ENCODE peak calls at places on chromosome 2, in five cellular contexts. J is psoas muscle, E is pancreas, M is BE2C, H is breast epithelium. V is an unnamed sample.
A peak's percentile ranks its signal among the peaks of the same experiment; 100 is the strongest.

GRCh38 chr2:29196792-29197788 is 81.9 kb downstream of the CLIP4 start:
- DNase-seq in J (peak; percentile 76), E (peak; percentile 56), M (peak; percentile 83), H (peak; percentile 69), V (peak; percentile 58)

GRCh38 chr2:104876606-104877005 is 22.7 kb downstream of the POU3F3 start:
- DNase-seq in E (no peak), J (no peak), M (no peak), H (no peak), V (no peak)

GRCh38 chr2:181887056-181887455 is 4.5 kb upstream of the ITPRID2 start:
- DNase-seq in M (no peak), J (no peak), H (no peak), E (no peak), V (no peak)

GRCh38 chr2:133953524-133953923 is 300.3 kb upstream of the MGAT5 start:
- DNase-seq in M (no peak), J (no peak), H (no peak), E (no peak), V (no peak)

GRCh38 chr2:192195548-192196418 is 1.1 kb upstream of the TMEFF2 start:
- DNase-seq in M (peak; percentile 24), H (no peak), J (peak; percentile 44), E (no peak), V (peak; percentile 11)

GRCh38 chr2:149744845-149745244 is 157.3 kb upstream of the MMADHC start:
- DNase-seq in H (no peak), E (no peak), J (no peak), M (no peak), V (no peak)

GRCh38 chr2:66443183-66443976 is 8.5 kb downstream of the MEIS1 start:
- DNase-seq in E (peak; percentile 46), M (no peak), J (no peak), H (no peak), V (no peak)

GRCh38 chr2:31335921-31336570 is 78.5 kb downstream of the XDH start:
- DNase-seq in H (no peak), M (no peak), E (no peak), J (no peak), V (no peak)

GRCh38 chr2:32946314-32947075 is at the start of gene LTBP1:
- DNase-seq in E (peak; percentile 68), M (peak; percentile 76), J (peak; percentile 85), H (peak; percentile 59), V (peak; percentile 86)

GRCh38 chr2:128306081-128306930 is 12.4 kb downstream of the HS6ST1 start:
- DNase-seq in M (no peak), E (peak; percentile 57), J (peak; percentile 83), H (peak; percentile 88), V (peak; percentile 82)

GRCh38 chr2:53751728-53752127 is 15.9 kb upstream of the CHAC2 start:
- DNase-seq in J (no peak), E (no peak), H (no peak), M (no peak), V (no peak)

GRCh38 chr2:159075726-159076125 is 107.3 kb downstream of the TANC1 start:
- DNase-seq in M (no peak), H (no peak), J (no peak), E (no peak), V (no peak)

GRCh38 chr2:40507429-40507828 is 55.5 kb upstream of the SLC8A1 start:
- DNase-seq in M (no peak), E (no peak), J (no peak), H (no peak), V (no peak)

GRCh38 chr2:152454391-152454790 is 119.4 kb downstream of the FMNL2 start:
- DNase-seq in J (no peak), E (no peak), H (no peak), M (no peak), V (no peak)

GRCh38 chr2:69566669-69567068 is 76.9 kb downstream of the AAK1 start:
- DNase-seq in H (no peak), M (no peak), E (no peak), J (no peak), V (no peak)

GRCh38 chr2:60072609-60073008 is 480.8 kb downstream of the BCL11A start:
- DNase-seq in H (no peak), J (no peak), E (no peak), M (no peak), V (no peak)

GRCh38 chr2:37671013-37671815 is at the start of gene CDC42EP3:
- DNase-seq in H (peak; percentile 56), J (peak; percentile 83), M (peak; percentile 88), E (peak; percentile 73), V (peak; percentile 69)

GRCh38 chr2:219702796-219703545 is 75.5 kb downstream of the SLC4A3 start:
- DNase-seq in M (no peak), H (no peak), J (peak; percentile 55), E (no peak), V (no peak)

GRCh38 chr2:59881214-59881613 is 672.2 kb downstream of the BCL11A start:
- DNase-seq in M (no peak), H (no peak), J (no peak), E (no peak), V (no peak)

GRCh38 chr2:237702439-237703397 is 75.3 kb downstream of the LRRFIP1 start:
- DNase-seq in J (peak; percentile 67), H (no peak), M (peak; percentile 77), E (no peak), V (peak; percentile 68)

GRCh38 chr2:84646514-84646913 is 130.2 kb downstream of the DNAH6 start:
- DNase-seq in E (no peak), J (no peak), H (no peak), M (no peak), V (no peak)

DNA sequence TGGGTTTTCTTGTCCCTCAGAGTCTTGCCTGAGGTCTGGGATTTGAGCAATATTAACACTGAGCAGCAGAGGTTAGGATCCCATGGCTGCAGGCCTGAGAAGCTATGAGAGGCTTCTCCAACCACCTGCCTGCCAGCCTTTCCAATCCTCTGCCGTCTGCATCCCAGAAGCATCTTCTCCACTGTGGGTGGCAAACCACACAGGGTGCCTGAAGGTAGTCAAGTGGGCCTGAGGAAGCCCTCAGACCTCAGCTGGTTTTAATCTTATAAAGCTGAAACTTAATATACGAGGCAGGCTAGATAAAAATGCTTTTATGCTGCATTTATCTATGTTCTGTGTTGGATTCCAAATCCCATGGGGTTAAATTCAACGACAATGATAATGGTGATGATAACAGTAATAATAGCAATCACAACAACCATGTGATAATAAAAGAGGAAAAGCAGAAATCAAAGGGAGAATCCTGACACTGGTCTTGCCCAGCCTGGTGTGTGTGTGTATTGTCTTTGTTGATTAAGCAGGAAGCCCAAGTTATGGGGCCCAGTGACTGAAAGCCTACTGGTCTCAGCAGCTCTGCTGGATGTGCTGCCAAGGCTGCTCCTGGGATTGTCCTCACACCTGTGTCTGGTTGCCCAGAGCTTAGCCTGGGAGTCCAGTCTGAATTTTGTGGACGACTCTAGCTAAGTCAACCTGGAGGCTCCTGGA is 59.7 kb upstream of the LDAH start:
- DNase-seq in H (no peak), M (peak; percentile 56), E (no peak), J (no peak), V (no peak)
- H3K36me3 ChIP-seq in H (no peaks in the 10 kb centered on the region), M (no peaks in the 10 kb centered on the region), E (no peaks in the 10 kb centered on the region), J (no peaks in the 10 kb centered on the region), V (no peaks in the 10 kb centered on the region)

GRCh38 chr2:239089884-239090283 is 242.0 kb downstream of the TWIST2 start:
- DNase-seq in E (no peak), H (no peak), M (no peak), J (no peak), V (no peak)

GRCh38 chr2:239085201-239085992 is 237.5 kb downstream of the TWIST2 start:
- DNase-seq in E (no peak), J (no peak), M (no peak), H (no peak), V (no peak)

GRCh38 chr2:239084007-239084406 is 236.1 kb downstream of the TWIST2 start:
- DNase-seq in M (no peak), E (no peak), H (no peak), J (no peak), V (no peak)

GRCh38 chr2:239087041-239087710 is 239.3 kb downstream of the TWIST2 start:
- DNase-seq in J (no peak), H (no peak), M (no peak), E (no peak), V (no peak)

DNA sequence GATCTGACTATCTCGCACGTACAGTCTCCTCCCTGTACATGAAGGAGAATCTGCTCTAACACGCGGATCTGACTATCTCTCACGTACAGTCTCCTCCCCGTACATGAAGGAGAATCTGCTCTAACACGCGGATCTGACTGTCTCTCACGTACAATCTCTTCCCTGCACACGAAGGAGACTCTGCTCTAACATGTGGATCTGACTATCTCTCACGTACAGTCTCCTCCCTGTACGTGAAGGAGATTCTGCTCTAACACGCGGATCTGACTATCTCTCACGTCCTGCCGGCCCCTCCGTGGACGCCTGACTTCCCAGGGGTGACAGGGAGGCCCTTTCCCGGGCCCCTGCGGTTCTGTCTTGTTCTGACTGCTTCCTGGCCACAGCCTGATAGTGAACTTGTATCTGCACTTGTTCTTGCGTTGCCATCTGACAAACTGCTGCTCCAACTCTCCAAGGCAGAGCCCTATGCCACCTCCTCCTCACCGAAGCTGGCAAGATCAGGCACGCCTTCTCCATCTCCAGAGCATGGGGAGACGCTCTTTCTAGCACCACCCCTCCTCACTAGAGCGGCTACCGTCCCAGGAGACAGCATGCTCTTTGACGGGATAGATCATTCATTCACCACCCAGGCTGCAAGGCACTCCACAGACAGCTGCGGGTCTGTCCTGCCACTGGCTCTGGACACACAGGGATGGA is 238.6 kb downstream of the TWIST2 start:
- DNase-seq in H (no peak), M (no peak), J (no peak), E (no peak), V (no peak)
- H3K36me3 ChIP-seq in H (no peaks in the 10 kb centered on the region), M (peaks cover 5% of the 10 kb centered on the region), J (no peaks in the 10 kb centered on the region), E (no peaks in the 10 kb centered on the region), V (no peaks in the 10 kb centered on the region)

GRCh38 chr2:11122380-11122779 is 32.9 kb upstream of the SLC66A3 start:
- DNase-seq in M (no peak), E (no peak), H (no peak), J (no peak), V (no peak)
- H3K36me3 ChIP-seq in M (no peaks in the 10 kb centered on the region), E (no peaks in the 10 kb centered on the region), H (no peaks in the 10 kb centered on the region), J (no peaks in the 10 kb centered on the region), V (no peaks in the 10 kb centered on the region)

DNA sequence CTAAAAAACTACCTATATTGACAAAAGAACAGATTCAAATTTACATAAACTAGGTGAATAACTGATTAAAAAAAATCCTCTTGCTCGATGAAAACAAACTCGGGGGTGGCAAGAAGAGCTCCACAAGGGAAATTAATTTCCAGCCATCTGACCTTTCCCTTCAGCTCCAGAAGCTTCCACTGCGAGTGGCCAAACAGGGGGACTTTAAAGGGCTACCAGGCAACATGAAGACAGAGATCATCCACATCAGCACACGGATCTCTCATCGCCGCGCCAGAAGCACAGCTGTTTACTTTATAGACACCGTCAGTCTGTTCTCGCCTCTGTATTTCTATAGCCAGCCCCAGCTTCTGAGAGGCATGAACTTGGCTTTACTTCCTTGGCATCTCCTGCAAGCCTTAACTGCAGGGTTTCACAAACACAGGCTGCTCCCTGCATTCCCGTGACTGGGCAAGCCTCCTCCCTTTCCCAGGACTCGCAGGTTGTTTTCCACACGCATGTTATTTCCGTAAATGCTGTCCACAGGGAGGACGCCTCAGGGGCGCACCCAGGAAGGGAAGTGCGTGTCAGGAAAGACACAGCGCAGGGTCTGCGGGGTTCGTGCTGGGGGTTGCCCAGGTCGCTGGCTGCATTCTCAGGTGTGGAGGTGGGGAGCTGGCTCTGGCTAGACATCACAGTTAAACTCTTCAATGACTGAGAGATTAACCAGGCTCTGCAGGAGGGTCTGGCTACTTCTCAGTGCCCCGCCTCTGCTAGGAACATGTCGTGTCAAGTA is 85.0 kb downstream of the USP40 start:
- DNase-seq in M (no peak), H (no peak), E (no peak), J (peak; percentile 60), V (no peak)
- H3K36me3 ChIP-seq in M (peaks cover 3% of the 10 kb centered on the region), H (no peaks in the 10 kb centered on the region), E (peaks cover 48% of the 10 kb centered on the region), J (peaks cover 7% of the 10 kb centered on the region), V (no peaks in the 10 kb centered on the region)

V was measured in uterus.